ENCODE peak calls at places on chromosomes 12 and 14, in four cellular contexts. One of them, this sample, is unnamed.

GRCh38 chr12:114319422-114319821 is 86.5 kb downstream of the TBX5 start:
- DNase-seq in breast epithelium: peak; percentile 20
- DNase-seq in lower leg skin: no peak
- DNase-seq in tibial nerve: no peak
- DNase-seq in this sample: no peak

GRCh38 chr14:75283884-75284563 is 5.4 kb downstream of the FOS start:
- DNase-seq in tibial nerve: no peak
- DNase-seq in lower leg skin: no peak
- DNase-seq in breast epithelium: no peak
- DNase-seq in this sample: no peak

GRCh38 chr14:20886091-20886490 is 5.1 kb upstream of the RNASE3 start:
- DNase-seq in lower leg skin: no peak
- DNase-seq in breast epithelium: no peak
- DNase-seq in tibial nerve: no peak
- DNase-seq in this sample: no peak

GRCh38 chr14:20460458-20461229 is 590 bp downstream of the PIP4P1 start:
- DNase-seq in tibial nerve: no peak
- DNase-seq in breast epithelium: peak; percentile 34
- DNase-seq in lower leg skin: peak; percentile 35
- DNase-seq in this sample: no peak

GRCh38 chr14:104341532-104342434 is 203.4 kb downstream of the KIF26A start:
- DNase-seq in breast epithelium: no peak
- DNase-seq in lower leg skin: no peak
- DNase-seq in tibial nerve: no peak
- DNase-seq in this sample: no peak

GRCh38 chr14:70061108-70061507 is 127.6 kb downstream of the SLC8A3 start:
- DNase-seq in lower leg skin: no peak
- DNase-seq in breast epithelium: no peak
- DNase-seq in tibial nerve: no peak
- DNase-seq in this sample: no peak

GRCh38 chr14:98368916-98369315 is 903.1 kb downstream of the BCL11B start:
- DNase-seq in lower leg skin: no peak
- DNase-seq in breast epithelium: peak; percentile 65
- DNase-seq in tibial nerve: no peak
- DNase-seq in this sample: no peak

GRCh38 chr14:76348898-76349297 is 27.0 kb upstream of the ESRRB start:
- DNase-seq in lower leg skin: peak; percentile 15
- DNase-seq in tibial nerve: no peak
- DNase-seq in breast epithelium: no peak
- DNase-seq in this sample: no peak

GRCh38 chr14:74577247-74577947 is 34.6 kb downstream of the LTBP2 start:
- DNase-seq in breast epithelium: no peak
- DNase-seq in tibial nerve: no peak
- DNase-seq in lower leg skin: no peak
- DNase-seq in this sample: no peak

GRCh38 chr12:4421590-4422031 is 24.0 kb downstream of the FGF6 start:
- DNase-seq in breast epithelium: no peak
- DNase-seq in lower leg skin: no peak
- DNase-seq in tibial nerve: no peak
- DNase-seq in this sample: no peak

GRCh38 chr14:88802596-88802995 is 9.8 kb upstream of the EML5 start:
- DNase-seq in lower leg skin: no peak
- DNase-seq in tibial nerve: no peak
- DNase-seq in breast epithelium: no peak
- DNase-seq in this sample: no peak

GRCh38 chr14:101665478-101666078 is 95.9 kb upstream of the PPP2R5C start:
- DNase-seq in tibial nerve: no peak
- DNase-seq in breast epithelium: no peak
- DNase-seq in lower leg skin: no peak
- DNase-seq in this sample: no peak

GRCh38 chr12:88577537-88577936 is 2.7 kb downstream of the KITLG start:
- DNase-seq in lower leg skin: no peak
- DNase-seq in breast epithelium: no peak
- DNase-seq in tibial nerve: no peak
- DNase-seq in this sample: no peak

GRCh38 chr12:58847876-58848600 is 72.3 kb downstream of the LRIG3 start:
- DNase-seq in breast epithelium: no peak
- DNase-seq in tibial nerve: no peak
- DNase-seq in lower leg skin: no peak
- DNase-seq in this sample: no peak

GRCh38 chr12:120225852-120226640 is 25.1 kb upstream of the RPLP0 start:
- DNase-seq in breast epithelium: no peak
- DNase-seq in lower leg skin: no peak
- DNase-seq in tibial nerve: no peak
- DNase-seq in this sample: no peak

GRCh38 chr12:79973774-79974173 is 38.9 kb upstream of the PPP1R12A start:
- DNase-seq in breast epithelium: no peak
- DNase-seq in tibial nerve: no peak
- DNase-seq in lower leg skin: no peak
- DNase-seq in this sample: no peak

GRCh38 chr12:44126811-44127210 is 290.9 kb downstream of the TMEM117 start:
- DNase-seq in lower leg skin: no peak
- DNase-seq in tibial nerve: no peak
- DNase-seq in breast epithelium: no peak
- DNase-seq in this sample: no peak

GRCh38 chr14:55277972-55278740 is 6.9 kb downstream of the FBXO34 start:
- DNase-seq in breast epithelium: no peak
- DNase-seq in tibial nerve: no peak
- DNase-seq in lower leg skin: no peak
- DNase-seq in this sample: no peak

GRCh38 chr12:105279460-105280056 is 43.6 kb upstream of the APPL2 start:
- DNase-seq in lower leg skin: no peak
- DNase-seq in breast epithelium: no peak
- DNase-seq in tibial nerve: no peak
- DNase-seq in this sample: no peak

GRCh38 chr14:37036669-37037341 is 135.6 kb downstream of the SLC25A21 start:
- DNase-seq in breast epithelium: no peak
- DNase-seq in tibial nerve: no peak
- DNase-seq in lower leg skin: no peak
- DNase-seq in this sample: no peak

GRCh38 chr12:118541945-118542344 is 165.6 kb downstream of the SUDS3 start:
- DNase-seq in tibial nerve: no peak
- DNase-seq in lower leg skin: no peak
- DNase-seq in breast epithelium: no peak
- DNase-seq in this sample: no peak

GRCh38 chr14:54712371-54712998 is 145.6 kb downstream of the SAMD4A start:
- DNase-seq in tibial nerve: no peak
- DNase-seq in breast epithelium: no peak
- DNase-seq in lower leg skin: peak; percentile 45
- DNase-seq in this sample: no peak

GRCh38 chr14:84554136-84554535 is 975.8 kb upstream of the FLRT2 start:
- DNase-seq in breast epithelium: no peak
- DNase-seq in tibial nerve: no peak
- DNase-seq in lower leg skin: no peak
- DNase-seq in this sample: no peak
- TF ChIP-seq CTCF in breast epithelium: no peak
- TF ChIP-seq CTCF in tibial nerve: no peak
- TF ChIP-seq CTCF in lower leg skin: no peak
- TF ChIP-seq CTCF in this sample: no peak

DNA sequence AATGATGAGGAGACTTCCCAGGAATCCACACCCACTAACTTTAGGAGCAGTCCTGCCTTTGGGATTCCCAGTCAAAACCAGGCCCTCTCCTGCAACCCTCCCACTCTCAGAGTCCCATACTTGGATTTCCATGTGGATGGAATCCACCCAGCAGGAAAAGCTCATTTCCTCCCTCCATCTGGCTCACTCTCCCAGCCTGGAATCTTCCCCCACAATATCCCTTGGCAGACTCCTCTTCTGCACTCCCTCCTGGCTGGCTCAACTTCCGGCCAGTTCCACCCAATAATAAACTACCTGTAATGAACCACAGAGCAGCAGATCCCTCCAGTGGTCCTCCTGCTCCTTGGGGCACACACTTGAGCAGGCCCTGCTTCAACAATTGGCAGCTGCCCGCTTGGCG is 102.8 kb upstream of the EGLN3 start:
- DNase-seq in breast epithelium: peak; percentile 57
- DNase-seq in lower leg skin: no peak
- DNase-seq in tibial nerve: peak; percentile 21
- DNase-seq in this sample: no peak
- TF ChIP-seq CTCF in breast epithelium: peak; percentile 26
- TF ChIP-seq CTCF in lower leg skin: no peak
- TF ChIP-seq CTCF in tibial nerve: no peak
- TF ChIP-seq CTCF in this sample: no peak

GRCh38 chr12:83954939-83955601 is 957.5 kb downstream of the SLC6A15 start:
- DNase-seq in lower leg skin: no peak
- DNase-seq in tibial nerve: no peak
- DNase-seq in breast epithelium: no peak
- DNase-seq in this sample: no peak
- TF ChIP-seq CTCF in lower leg skin: no peak
- TF ChIP-seq CTCF in tibial nerve: no peak
- TF ChIP-seq CTCF in breast epithelium: no peak
- TF ChIP-seq CTCF in this sample: no peak

GRCh38 chr14:90784621-90785270 is 31.5 kb downstream of the TTC7B start:
- DNase-seq in breast epithelium: no peak
- DNase-seq in tibial nerve: no peak
- DNase-seq in lower leg skin: no peak
- DNase-seq in this sample: no peak

GRCh38 chr14:90785876-90786450 is 30.3 kb downstream of the TTC7B start:
- DNase-seq in tibial nerve: no peak
- DNase-seq in lower leg skin: no peak
- DNase-seq in breast epithelium: no peak
- DNase-seq in this sample: no peak

GRCh38 chr14:90783344-90783743 is 32.9 kb downstream of the TTC7B start:
- DNase-seq in breast epithelium: no peak
- DNase-seq in lower leg skin: no peak
- DNase-seq in tibial nerve: no peak
- DNase-seq in this sample: no peak

GRCh38 chr14:90788031-90788430 is 28.2 kb downstream of the TTC7B start:
- DNase-seq in breast epithelium: no peak
- DNase-seq in lower leg skin: no peak
- DNase-seq in tibial nerve: no peak
- DNase-seq in this sample: no peak

GRCh38 chr14:90785474-90785873 is 30.8 kb downstream of the TTC7B start:
- DNase-seq in tibial nerve: no peak
- DNase-seq in lower leg skin: no peak
- DNase-seq in breast epithelium: no peak
- DNase-seq in this sample: no peak
- TF ChIP-seq CTCF in tibial nerve: no peak
- TF ChIP-seq CTCF in lower leg skin: no peak
- TF ChIP-seq CTCF in breast epithelium: no peak
- TF ChIP-seq CTCF in this sample: no peak

GRCh38 chr12:401235-402126 is at the start of gene CCDC77:
- DNase-seq in breast epithelium: peak; percentile 88
- DNase-seq in tibial nerve: peak; percentile 78
- DNase-seq in lower leg skin: peak; percentile 91
- DNase-seq in this sample: no peak
- TF ChIP-seq CTCF in breast epithelium: peak; percentile 16
- TF ChIP-seq CTCF in tibial nerve: peak; percentile 38
- TF ChIP-seq CTCF in lower leg skin: no peak
- TF ChIP-seq CTCF in this sample: peak; percentile 24

This sample was measured in esophagus squamous epithelium.